ENCODE peak calls at places on chromosomes 13 and 19, in four cellular contexts. One of them, this sample, is unnamed.

GRCh38 chr19:30596813-30597399 is 224.7 kb downstream of the ZNF536 start:
- DNase-seq in progenitor cell of endocrine pancreas: no peak
- DNase-seq in GM06990: no peak
- DNase-seq in mucosa of descending colon: no peak
- DNase-seq in this sample: no peak

GRCh38 chr13:21913010-21913409 is 242.1 kb downstream of the FGF9 start:
- DNase-seq in progenitor cell of endocrine pancreas: no peak
- DNase-seq in GM06990: no peak
- DNase-seq in mucosa of descending colon: no peak
- DNase-seq in this sample: peak

GRCh38 chr13:89751537-89751936 is 1596.0 kb upstream of the MIR17HG start:
- DNase-seq in progenitor cell of endocrine pancreas: no peak
- DNase-seq in GM06990: no peak
- DNase-seq in mucosa of descending colon: no peak
- DNase-seq in this sample: no peak

GRCh38 chr13:24511019-24511823 is 1.4 kb downstream of the PARP4 start:
- DNase-seq in progenitor cell of endocrine pancreas: no peak
- DNase-seq in GM06990: peak
- DNase-seq in mucosa of descending colon: no peak
- DNase-seq in this sample: peak

GRCh38 chr13:40130871-40131636 is 475.6 kb downstream of the COG6 start:
- DNase-seq in progenitor cell of endocrine pancreas: no peak
- DNase-seq in GM06990: no peak
- DNase-seq in mucosa of descending colon: no peak
- DNase-seq in this sample: no peak

GRCh38 chr13:24821207-24821606 is 57.2 kb downstream of the RNF17 start:
- DNase-seq in progenitor cell of endocrine pancreas: no peak
- DNase-seq in GM06990: no peak
- DNase-seq in mucosa of descending colon: no peak
- DNase-seq in this sample: no peak

GRCh38 chr13:40682449-40683240 is 16.2 kb upstream of the FOXO1 start:
- DNase-seq in progenitor cell of endocrine pancreas: no peak
- DNase-seq in GM06990: no peak
- DNase-seq in mucosa of descending colon: no peak
- DNase-seq in this sample: peak

GRCh38 chr13:76717092-76717491 is 169.1 kb downstream of the KCTD12 start:
- DNase-seq in progenitor cell of endocrine pancreas: no peak
- DNase-seq in GM06990: no peak
- DNase-seq in mucosa of descending colon: no peak
- DNase-seq in this sample: no peak

GRCh38 chr19:6071840-6072239 is 38.5 kb downstream of the RFX2 start:
- DNase-seq in progenitor cell of endocrine pancreas: no peak
- DNase-seq in GM06990: no peak
- DNase-seq in mucosa of descending colon: no peak
- DNase-seq in this sample: peak

GRCh38 chr13:100803091-100803490 is 128.5 kb upstream of the TMTC4 start:
- DNase-seq in progenitor cell of endocrine pancreas: no peak
- DNase-seq in GM06990: no peak
- DNase-seq in mucosa of descending colon: no peak
- DNase-seq in this sample: no peak

GRCh38 chr13:49683489-49683888 is 7.8 kb downstream of the EBPL start:
- DNase-seq in progenitor cell of endocrine pancreas: no peak
- DNase-seq in GM06990: no peak
- DNase-seq in mucosa of descending colon: no peak
- DNase-seq in this sample: peak

GRCh38 chr19:5913739-5914357 is at the start of gene CAPS:
- DNase-seq in progenitor cell of endocrine pancreas: no peak
- DNase-seq in GM06990: no peak
- DNase-seq in mucosa of descending colon: peak
- DNase-seq in this sample: no peak

GRCh38 chr13:53200498-53201453 is 172.2 kb downstream of the OLFM4 start:
- DNase-seq in progenitor cell of endocrine pancreas: peak
- DNase-seq in GM06990: peak
- DNase-seq in mucosa of descending colon: peak
- DNase-seq in this sample: peak

GRCh38 chr13:39910833-39911232 is 255.4 kb downstream of the COG6 start:
- DNase-seq in progenitor cell of endocrine pancreas: no peak
- DNase-seq in GM06990: no peak
- DNase-seq in mucosa of descending colon: no peak
- DNase-seq in this sample: no peak

GRCh38 chr13:75749407-75749806 is 113.3 kb downstream of the LMO7 start:
- DNase-seq in progenitor cell of endocrine pancreas: no peak
- DNase-seq in GM06990: no peak
- DNase-seq in mucosa of descending colon: no peak
- DNase-seq in this sample: no peak

GRCh38 chr13:48790199-48790598 is 136.5 kb downstream of the CYSLTR2 start:
- DNase-seq in progenitor cell of endocrine pancreas: no peak
- DNase-seq in GM06990: no peak
- DNase-seq in mucosa of descending colon: no peak
- DNase-seq in this sample: no peak

GRCh38 chr19:3547301-3547731 is 8.3 kb downstream of the TEKTIP1 start:
- DNase-seq in progenitor cell of endocrine pancreas: no peak
- DNase-seq in GM06990: peak
- DNase-seq in mucosa of descending colon: peak
- DNase-seq in this sample: no peak

GRCh38 chr13:88068975-88069374 is 397.8 kb downstream of the SLITRK5 start:
- DNase-seq in progenitor cell of endocrine pancreas: no peak
- DNase-seq in GM06990: no peak
- DNase-seq in mucosa of descending colon: no peak
- DNase-seq in this sample: no peak

GRCh38 chr19:43318796-43319314 is 34.6 kb upstream of the CD177 start:
- DNase-seq in progenitor cell of endocrine pancreas: no peak
- DNase-seq in GM06990: no peak
- DNase-seq in mucosa of descending colon: no peak
- DNase-seq in this sample: no peak

GRCh38 chr19:1122972-1123363 is 19.2 kb downstream of the GPX4 start:
- DNase-seq in progenitor cell of endocrine pancreas: no peak
- DNase-seq in GM06990: peak
- DNase-seq in mucosa of descending colon: peak
- DNase-seq in this sample: peak

GRCh38 chr19:13727798-13728197 is 36.5 kb upstream of the MRI1 start:
- DNase-seq in progenitor cell of endocrine pancreas: no peak
- DNase-seq in GM06990: no peak
- DNase-seq in mucosa of descending colon: no peak
- DNase-seq in this sample: no peak

GRCh38 chr19:7832781-7833180 is 2.8 kb downstream of the EVI5L start:
- DNase-seq in progenitor cell of endocrine pancreas: no peak
- DNase-seq in GM06990: no peak
- DNase-seq in mucosa of descending colon: no peak
- DNase-seq in this sample: no peak

GRCh38 chr19:36420961-36421748 is 2.7 kb upstream of the ZFP82 start:
- DNase-seq in progenitor cell of endocrine pancreas: peak
- DNase-seq in GM06990: peak
- DNase-seq in mucosa of descending colon: no peak
- DNase-seq in this sample: no peak

GRCh38 chr19:50198431-50199253 is 4.8 kb upstream of the MYH14 start:
- DNase-seq in progenitor cell of endocrine pancreas: no peak
- DNase-seq in GM06990: no peak
- DNase-seq in mucosa of descending colon: no peak
- DNase-seq in this sample: no peak

GRCh38 chr19:39237200-39238184 is 7.3 kb downstream of the IFNL3 start:
- DNase-seq in progenitor cell of endocrine pancreas: no peak
- DNase-seq in GM06990: peak
- DNase-seq in mucosa of descending colon: peak
- DNase-seq in this sample: peak

DNA sequence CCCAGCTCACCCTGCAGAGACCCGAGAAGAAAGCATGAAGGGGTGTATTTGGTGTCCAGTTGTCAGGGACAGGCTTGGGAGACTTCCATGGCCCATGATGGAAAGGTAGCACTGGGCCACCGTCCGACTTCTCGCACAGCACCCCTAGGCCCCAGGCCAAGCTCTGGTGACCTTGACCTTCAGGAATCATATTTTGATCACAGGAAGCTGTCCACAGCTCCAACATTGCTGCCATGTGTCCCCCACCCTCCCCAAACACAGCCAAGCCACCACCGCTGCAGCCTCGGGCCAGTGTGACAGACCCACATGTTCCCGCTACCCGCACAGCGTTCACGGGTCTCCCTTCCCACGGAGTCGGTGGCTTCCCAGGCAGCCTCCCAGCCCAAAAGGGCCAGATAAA is 842 bp upstream of the PTGIR start:
- DNase-seq in progenitor cell of endocrine pancreas: no peak
- DNase-seq in GM06990: no peak
- DNase-seq in mucosa of descending colon: no peak
- DNase-seq in this sample: no peak
- TF ChIP-seq CTCF in progenitor cell of endocrine pancreas: no peak
- TF ChIP-seq CTCF in GM06990: no peak
- TF ChIP-seq CTCF in mucosa of descending colon: no peak
- TF ChIP-seq CTCF in this sample: no peak

GRCh38 chr19:45713141-45713540 is 17.6 kb downstream of the FBXO46 start:
- DNase-seq in progenitor cell of endocrine pancreas: no peak
- DNase-seq in GM06990: no peak
- DNase-seq in mucosa of descending colon: peak
- DNase-seq in this sample: no peak

GRCh38 chr19:45717131-45717982 is 13.3 kb downstream of the FBXO46 start:
- DNase-seq in progenitor cell of endocrine pancreas: peak
- DNase-seq in GM06990: peak
- DNase-seq in mucosa of descending colon: peak
- DNase-seq in this sample: peak

GRCh38 chr19:45715139-45715538 is 15.6 kb downstream of the FBXO46 start:
- DNase-seq in progenitor cell of endocrine pancreas: no peak
- DNase-seq in GM06990: no peak
- DNase-seq in mucosa of descending colon: no peak
- DNase-seq in this sample: no peak

GRCh38 chr19:45717983-45718650 is 12.6 kb downstream of the FBXO46 start:
- DNase-seq in progenitor cell of endocrine pancreas: no peak
- DNase-seq in GM06990: no peak
- DNase-seq in mucosa of descending colon: no peak
- DNase-seq in this sample: no peak

GRCh38 chr19:45716314-45717130 is 14.2 kb downstream of the FBXO46 start:
- DNase-seq in progenitor cell of endocrine pancreas: no peak
- DNase-seq in GM06990: no peak
- DNase-seq in mucosa of descending colon: no peak
- DNase-seq in this sample: no peak
- TF ChIP-seq CTCF in progenitor cell of endocrine pancreas: no peak
- TF ChIP-seq CTCF in GM06990: no peak
- TF ChIP-seq CTCF in mucosa of descending colon: no peak
- TF ChIP-seq CTCF in this sample: no peak

DNA sequence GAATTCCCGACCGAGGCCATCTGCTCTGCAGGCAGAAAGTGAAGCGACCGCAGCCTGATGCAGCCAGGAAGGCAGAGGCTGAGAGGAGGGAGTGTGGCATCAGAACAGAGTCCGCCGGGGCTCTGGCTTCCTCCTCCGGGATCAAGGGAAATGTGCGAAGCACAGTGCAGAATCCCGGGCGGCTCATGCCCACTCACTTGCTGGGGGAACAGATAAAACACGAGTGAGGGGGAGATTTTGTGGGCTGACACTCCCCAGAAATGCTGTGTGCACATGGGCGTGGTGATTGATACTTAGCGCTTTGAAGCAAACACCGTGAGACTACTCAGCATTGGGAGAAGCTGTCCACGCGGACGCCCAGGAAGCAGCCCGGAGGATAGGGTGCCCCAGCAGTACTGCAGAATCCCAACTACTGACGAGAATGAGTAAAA is 75.3 kb upstream of the POMP start:
- DNase-seq in progenitor cell of endocrine pancreas: no peak
- DNase-seq in GM06990: no peak
- DNase-seq in mucosa of descending colon: no peak
- DNase-seq in this sample: no peak
- TF ChIP-seq CTCF in progenitor cell of endocrine pancreas: no peak
- TF ChIP-seq CTCF in GM06990: no peak
- TF ChIP-seq CTCF in mucosa of descending colon: no peak
- TF ChIP-seq CTCF in this sample: no peak

DNA sequence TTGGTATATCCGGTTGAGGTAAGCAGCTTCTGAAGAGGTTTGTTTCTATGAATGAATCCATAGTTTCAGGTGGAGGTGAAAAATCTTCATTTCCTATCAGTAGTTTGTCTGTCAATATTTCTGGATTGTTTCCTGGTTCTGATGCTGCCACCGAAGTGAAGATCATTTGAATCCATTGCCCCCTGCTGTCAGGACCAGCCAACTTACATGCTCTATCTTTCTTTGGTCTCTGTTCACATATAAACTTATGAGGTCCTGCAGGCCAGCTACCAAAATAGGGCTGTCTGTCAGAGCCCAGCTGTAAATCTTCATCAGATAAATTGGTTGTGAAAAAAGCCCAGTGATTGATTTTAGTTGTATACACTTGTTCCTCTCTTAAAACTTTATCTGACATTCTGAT is 15.2 kb upstream of the N4BP2L1 start:
- DNase-seq in progenitor cell of endocrine pancreas: no peak
- DNase-seq in GM06990: peak
- DNase-seq in mucosa of descending colon: no peak
- DNase-seq in this sample: peak
- TF ChIP-seq CTCF in progenitor cell of endocrine pancreas: peak
- TF ChIP-seq CTCF in GM06990: peak
- TF ChIP-seq CTCF in mucosa of descending colon: no peak
- TF ChIP-seq CTCF in this sample: peak

DNA sequence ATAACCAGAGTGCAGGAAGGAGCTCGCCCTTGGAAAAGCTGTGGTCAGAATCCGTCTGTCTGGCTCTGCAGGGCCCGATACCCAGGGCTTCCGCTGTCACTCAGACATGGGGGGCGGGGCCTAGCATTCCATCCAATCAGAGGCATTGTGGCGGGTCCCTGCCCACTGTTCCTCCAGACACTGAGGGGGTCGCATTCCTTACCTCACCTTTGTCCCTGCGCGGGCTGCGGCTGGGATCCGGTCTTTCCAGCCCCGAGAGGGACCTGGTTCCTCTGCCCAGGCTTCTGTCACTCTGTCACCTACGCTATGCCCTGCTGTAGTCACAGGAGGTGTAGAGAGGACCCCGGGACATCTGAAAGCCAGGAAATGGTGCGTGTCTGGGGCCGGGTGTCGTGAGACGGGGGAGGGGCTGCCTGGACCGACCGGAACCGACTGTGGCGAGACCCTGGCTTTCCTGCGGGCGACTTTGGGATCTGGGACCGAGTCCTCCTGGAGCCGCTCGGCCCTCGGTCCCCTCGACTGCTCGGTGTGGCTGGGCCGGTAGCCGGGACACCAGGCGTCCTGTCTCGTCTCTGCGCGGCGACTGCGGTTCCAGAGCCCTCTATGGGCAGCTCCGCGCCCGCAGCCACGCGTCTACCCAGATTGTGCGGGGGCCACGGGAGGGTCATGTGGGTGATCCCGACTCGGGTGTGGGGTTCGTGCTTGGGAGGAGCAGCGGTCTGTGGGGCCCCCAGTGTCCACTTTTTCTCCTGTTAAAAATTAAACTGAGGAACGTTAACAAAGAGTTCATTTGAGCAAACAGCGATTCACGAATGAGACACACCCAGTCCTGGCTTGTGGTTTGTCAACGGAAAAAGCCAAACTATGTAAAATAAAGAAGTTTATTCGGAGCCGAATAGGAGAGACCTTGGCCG is at the start of gene ZNF69:
- DNase-seq in progenitor cell of endocrine pancreas: peak
- DNase-seq in GM06990: peak
- DNase-seq in mucosa of descending colon: peak
- DNase-seq in this sample: peak
- TF ChIP-seq CTCF in progenitor cell of endocrine pancreas: peak
- TF ChIP-seq CTCF in GM06990: peak
- TF ChIP-seq CTCF in mucosa of descending colon: no peak
- TF ChIP-seq CTCF in this sample: no peak

GRCh38 chr13:73722120-73722519 is 412.1 kb downstream of the KLF12 start:
- DNase-seq in progenitor cell of endocrine pancreas: no peak
- DNase-seq in GM06990: no peak
- DNase-seq in mucosa of descending colon: no peak
- DNase-seq in this sample: peak
- TF ChIP-seq CTCF in progenitor cell of endocrine pancreas: no peak
- TF ChIP-seq CTCF in GM06990: no peak
- TF ChIP-seq CTCF in mucosa of descending colon: no peak
- TF ChIP-seq CTCF in this sample: no peak

This sample was measured in GM13976.